ENCODE peak calls at places on chromosome 15, in nine cellular contexts. One of them, this sample, is unnamed.

GRCh38 chr15:45457641-45458539 is 64.7 kb downstream of the SLC30A4 start:
- DNase-seq in lower lobe of right lung: peak
- DNase-seq in testis: peak
- DNase-seq in GM12865: peak
- DNase-seq in neural crest cell: peak
- DNase-seq in GM13976: peak
- DNase-seq in uterus: peak
- DNase-seq in WERI-Rb-1: peak
- DNase-seq in astrocyte: peak
- DNase-seq in this sample: peak

GRCh38 chr15:66757521-66757920 is 55.5 kb downstream of the SMAD6 start:
- DNase-seq in uterus: no peak
- DNase-seq in lower lobe of right lung: no peak
- DNase-seq in WERI-Rb-1: no peak
- DNase-seq in astrocyte: no peak
- DNase-seq in GM12865: no peak
- DNase-seq in GM13976: no peak
- DNase-seq in neural crest cell: no peak
- DNase-seq in testis: no peak
- DNase-seq in this sample: no peak

GRCh38 chr15:89400121-89400996 is 65.7 kb upstream of the POLG start:
- DNase-seq in GM13976: no peak
- DNase-seq in astrocyte: no peak
- DNase-seq in neural crest cell: no peak
- DNase-seq in lower lobe of right lung: no peak
- DNase-seq in GM12865: no peak
- DNase-seq in uterus: no peak
- DNase-seq in WERI-Rb-1: peak
- DNase-seq in testis: no peak
- DNase-seq in this sample: peak

GRCh38 chr15:62732078-62732477 is 310.5 kb upstream of the TPM1 start:
- DNase-seq in WERI-Rb-1: no peak
- DNase-seq in astrocyte: no peak
- DNase-seq in neural crest cell: no peak
- DNase-seq in lower lobe of right lung: no peak
- DNase-seq in uterus: no peak
- DNase-seq in testis: no peak
- DNase-seq in GM12865: no peak
- DNase-seq in GM13976: no peak
- DNase-seq in this sample: no peak

GRCh38 chr15:29259233-29259632 is 10.4 kb downstream of the NSMCE3 start:
- DNase-seq in lower lobe of right lung: no peak
- DNase-seq in astrocyte: no peak
- DNase-seq in WERI-Rb-1: no peak
- DNase-seq in testis: no peak
- DNase-seq in GM12865: peak
- DNase-seq in neural crest cell: no peak
- DNase-seq in uterus: no peak
- DNase-seq in GM13976: no peak
- DNase-seq in this sample: no peak

GRCh38 chr15:40146037-40146436 is 14.8 kb upstream of the BUB1B start:
- DNase-seq in GM12865: no peak
- DNase-seq in neural crest cell: no peak
- DNase-seq in testis: no peak
- DNase-seq in uterus: no peak
- DNase-seq in lower lobe of right lung: no peak
- DNase-seq in WERI-Rb-1: no peak
- DNase-seq in GM13976: no peak
- DNase-seq in astrocyte: peak
- DNase-seq in this sample: no peak

GRCh38 chr15:101055411-101055810 is 136.3 kb downstream of the LRRK1 start:
- DNase-seq in uterus: no peak
- DNase-seq in astrocyte: no peak
- DNase-seq in GM13976: no peak
- DNase-seq in GM12865: no peak
- DNase-seq in testis: no peak
- DNase-seq in WERI-Rb-1: no peak
- DNase-seq in neural crest cell: no peak
- DNase-seq in lower lobe of right lung: no peak
- DNase-seq in this sample: no peak

GRCh38 chr15:69760263-69760855 is 307.7 kb downstream of the RPLP1 start:
- DNase-seq in testis: no peak
- DNase-seq in GM13976: no peak
- DNase-seq in lower lobe of right lung: no peak
- DNase-seq in neural crest cell: no peak
- DNase-seq in GM12865: peak
- DNase-seq in uterus: no peak
- DNase-seq in WERI-Rb-1: no peak
- DNase-seq in astrocyte: no peak
- DNase-seq in this sample: no peak

GRCh38 chr15:80578871-80579270 is 116.2 kb upstream of the ABHD17C start:
- DNase-seq in uterus: no peak
- DNase-seq in WERI-Rb-1: no peak
- DNase-seq in GM12865: no peak
- DNase-seq in lower lobe of right lung: no peak
- DNase-seq in neural crest cell: no peak
- DNase-seq in GM13976: no peak
- DNase-seq in astrocyte: no peak
- DNase-seq in testis: no peak
- DNase-seq in this sample: no peak

GRCh38 chr15:33027636-33028035 is 166.9 kb downstream of the FMN1 start:
- DNase-seq in GM13976: no peak
- DNase-seq in lower lobe of right lung: no peak
- DNase-seq in uterus: no peak
- DNase-seq in astrocyte: no peak
- DNase-seq in neural crest cell: no peak
- DNase-seq in GM12865: no peak
- DNase-seq in WERI-Rb-1: no peak
- DNase-seq in testis: no peak
- DNase-seq in this sample: no peak

GRCh38 chr15:45842151-45842550 is 207.3 kb downstream of the SQOR start:
- DNase-seq in GM13976: no peak
- DNase-seq in lower lobe of right lung: no peak
- DNase-seq in neural crest cell: no peak
- DNase-seq in GM12865: no peak
- DNase-seq in WERI-Rb-1: no peak
- DNase-seq in uterus: no peak
- DNase-seq in testis: no peak
- DNase-seq in astrocyte: no peak
- DNase-seq in this sample: no peak

GRCh38 chr15:86432861-86433260 is 353.2 kb downstream of the AGBL1 start:
- DNase-seq in neural crest cell: no peak
- DNase-seq in lower lobe of right lung: no peak
- DNase-seq in GM12865: no peak
- DNase-seq in astrocyte: no peak
- DNase-seq in testis: no peak
- DNase-seq in uterus: no peak
- DNase-seq in GM13976: no peak
- DNase-seq in WERI-Rb-1: no peak
- DNase-seq in this sample: no peak

DNA sequence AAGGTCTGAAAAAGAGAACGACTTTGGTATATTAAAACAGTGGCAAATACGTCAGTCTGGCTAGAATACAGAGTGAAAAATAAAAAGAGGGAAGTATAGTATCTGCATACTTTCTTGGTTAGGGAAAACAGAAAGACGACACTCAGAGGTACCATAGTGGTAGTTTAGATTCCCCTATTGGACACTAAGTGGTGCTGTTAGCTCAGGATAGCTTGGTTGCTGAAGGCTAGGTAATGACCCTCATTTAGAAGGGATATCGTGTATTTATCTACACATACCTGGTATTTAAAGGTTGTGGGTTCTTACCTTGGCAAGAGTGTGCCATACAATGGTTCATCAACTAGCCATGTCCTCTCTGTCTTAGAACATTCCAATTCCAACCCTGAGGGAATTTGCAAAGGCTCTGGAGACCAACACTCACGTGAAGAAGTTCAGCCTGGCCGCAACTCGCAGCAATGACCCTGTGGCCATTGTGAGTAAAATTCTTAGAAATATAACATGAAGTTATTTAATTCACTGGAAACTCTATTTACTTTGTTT is 31.0 kb downstream of the TMOD2 start:
- DNase-seq in WERI-Rb-1: no peak
- DNase-seq in astrocyte: no peak
- DNase-seq in GM13976: peak
- DNase-seq in testis: no peak
- DNase-seq in uterus: no peak
- DNase-seq in lower lobe of right lung: no peak
- DNase-seq in neural crest cell: no peak
- DNase-seq in GM12865: peak
- DNase-seq in this sample: no peak
- TF ChIP-seq CTCF in WERI-Rb-1: peak
- TF ChIP-seq CTCF in astrocyte: peak
- TF ChIP-seq CTCF in GM13976: no peak
- TF ChIP-seq CTCF in testis: no peak
- TF ChIP-seq CTCF in uterus: no peak
- TF ChIP-seq CTCF in lower lobe of right lung: peak
- TF ChIP-seq CTCF in neural crest cell: peak
- TF ChIP-seq CTCF in GM12865: no peak
- TF ChIP-seq CTCF in this sample: peak

GRCh38 chr15:58566029-58566428 is 134.2 kb downstream of the LIPC start:
- DNase-seq in lower lobe of right lung: no peak
- DNase-seq in WERI-Rb-1: no peak
- DNase-seq in GM12865: no peak
- DNase-seq in neural crest cell: no peak
- DNase-seq in GM13976: no peak
- DNase-seq in uterus: no peak
- DNase-seq in testis: no peak
- DNase-seq in astrocyte: no peak
- DNase-seq in this sample: no peak
- TF ChIP-seq CTCF in lower lobe of right lung: no peak
- TF ChIP-seq CTCF in WERI-Rb-1: no peak
- TF ChIP-seq CTCF in GM12865: no peak
- TF ChIP-seq CTCF in neural crest cell: no peak
- TF ChIP-seq CTCF in GM13976: no peak
- TF ChIP-seq CTCF in uterus: no peak
- TF ChIP-seq CTCF in testis: no peak
- TF ChIP-seq CTCF in astrocyte: no peak
- TF ChIP-seq CTCF in this sample: no peak

GRCh38 chr15:27707216-27707710 is 391.9 kb downstream of the OCA2 start:
- DNase-seq in astrocyte: no peak
- DNase-seq in neural crest cell: no peak
- DNase-seq in WERI-Rb-1: no peak
- DNase-seq in uterus: no peak
- DNase-seq in testis: no peak
- DNase-seq in GM12865: no peak
- DNase-seq in GM13976: no peak
- DNase-seq in lower lobe of right lung: no peak
- DNase-seq in this sample: no peak
- TF ChIP-seq CTCF in astrocyte: no peak
- TF ChIP-seq CTCF in neural crest cell: no peak
- TF ChIP-seq CTCF in WERI-Rb-1: no peak
- TF ChIP-seq CTCF in uterus: no peak
- TF ChIP-seq CTCF in testis: no peak
- TF ChIP-seq CTCF in GM12865: no peak
- TF ChIP-seq CTCF in GM13976: no peak
- TF ChIP-seq CTCF in lower lobe of right lung: no peak
- TF ChIP-seq CTCF in this sample: no peak

GRCh38 chr15:76235186-76235826 is 76.0 kb downstream of the ETFA start:
- DNase-seq in GM13976: peak
- DNase-seq in GM12865: peak
- DNase-seq in lower lobe of right lung: no peak
- DNase-seq in astrocyte: peak
- DNase-seq in neural crest cell: no peak
- DNase-seq in WERI-Rb-1: peak
- DNase-seq in testis: no peak
- DNase-seq in uterus: no peak
- DNase-seq in this sample: no peak
- TF ChIP-seq CTCF in GM13976: no peak
- TF ChIP-seq CTCF in GM12865: peak
- TF ChIP-seq CTCF in lower lobe of right lung: peak
- TF ChIP-seq CTCF in astrocyte: peak
- TF ChIP-seq CTCF in neural crest cell: peak
- TF ChIP-seq CTCF in WERI-Rb-1: peak
- TF ChIP-seq CTCF in testis: no peak
- TF ChIP-seq CTCF in uterus: no peak
- TF ChIP-seq CTCF in this sample: peak

This sample was measured in glutamatergic neuron.